ENCODE peak calls at places on chromosomes 16 and 17, in four cellular contexts. L, B, E and T are unnamed samples.
A peak's percentile ranks its signal among the peaks of the same experiment; 100 is the strongest.

GRCh38 chr17:82294086-82294773 is 20.7 kb upstream of the CSNK1D start:
- DNase-seq in B (no peak), L (no peak), E (no peak), T (no peak)

GRCh38 chr16:4935231-4935855 is 1.6 kb downstream of the PPL start:
- DNase-seq in L (no peak), B (peak; percentile 83), E (no peak), T (peak; percentile 95)

GRCh38 chr17:28147026-28147425 is 104.5 kb downstream of the NLK start:
- DNase-seq in E (no peak), L (no peak), B (no peak), T (no peak)

GRCh38 chr17:16300554-16300953 is 52.7 kb downstream of the CENPV start:
- DNase-seq in L (no peak), B (no peak), E (no peak), T (no peak)

GRCh38 chr17:59779521-59779920 is 72.1 kb downstream of the VMP1 start:
- DNase-seq in E (no peak), L (no peak), B (no peak), T (no peak)

GRCh38 chr17:74444406-74444805 is 12.5 kb downstream of the GPRC5C start:
- DNase-seq in L (no peak), B (peak; percentile 38), E (no peak), T (peak; percentile 57)

GRCh38 chr17:41082565-41083136 is 1.3 kb upstream of the KRTAP4-7 start:
- DNase-seq in B (no peak), L (no peak), E (no peak), T (no peak)

GRCh38 chr17:32350662-32351418 is 883 bp downstream of the ZNF207 start:
- DNase-seq in L (peak; percentile 45), B (peak; percentile 82), E (peak; percentile 50), T (no peak)

GRCh38 chr16:19228575-19228974 is 57.0 kb upstream of the CLEC19A start:
- DNase-seq in E (no peak), L (no peak), B (no peak), T (no peak)

GRCh38 chr17:41848788-41849187 is 11.2 kb downstream of the KLHL10 start:
- DNase-seq in B (no peak), E (no peak), L (no peak), T (no peak)

GRCh38 chr16:15900901-15901465 is 12.6 kb upstream of the CEP20 start:
- DNase-seq in B (no peak), E (no peak), L (no peak), T (no peak)

GRCh38 chr17:40024901-40025300 is 9.7 kb downstream of the CSF3 start:
- DNase-seq in B (no peak), L (no peak), E (no peak), T (no peak)

GRCh38 chr16:35239561-35239960 is 1780.1 kb downstream of the TP53TG3F start:
- DNase-seq in E (no peak), B (no peak), L (no peak), T (no peak)

GRCh38 chr16:28563218-28563617 is 9.5 kb downstream of the SGF29 start:
- DNase-seq in E (no peak), B (no peak), L (no peak), T (no peak)

GRCh38 chr16:3716831-3717234 is 491 bp downstream of the TRAP1 start:
- DNase-seq in L (peak; percentile 40), E (peak; percentile 63), B (no peak), T (no peak)

GRCh38 chr16:84423416-84423837 is 55.1 kb downstream of the ATP2C2 start:
- DNase-seq in L (no peak), E (no peak), B (peak; percentile 43), T (no peak)

GRCh38 chr17:42428141-42428944 is 5.3 kb upstream of the CAVIN1 start:
- DNase-seq in L (peak; percentile 73), B (peak; percentile 95), E (peak; percentile 83), T (no peak)

GRCh38 chr16:66131895-66132294 is 234.6 kb upstream of the CDH5 start:
- DNase-seq in E (no peak), B (no peak), L (no peak), T (no peak)

GRCh38 chr16:14509675-14510132 is 120.4 kb downstream of the PARN start:
- DNase-seq in L (no peak), B (peak; percentile 62), E (peak; percentile 50), T (no peak)

GRCh38 chr17:9239821-9240658 is 218.7 kb downstream of the NTN1 start:
- DNase-seq in B (peak; percentile 57), L (peak; percentile 69), E (peak; percentile 74), T (peak; percentile 82)

GRCh38 chr17:54111576-54111975 is 288.8 kb downstream of the KIF2B start:
- DNase-seq in B (no peak), L (no peak), E (no peak), T (no peak)

GRCh38 chr17:81419333-81419885 is 24.2 kb downstream of the BAHCC1 start:
- DNase-seq in E (peak; percentile 57), L (peak; percentile 73), B (peak; percentile 97), T (peak; percentile 90)

GRCh38 chr16:1762879-1763520 is 8.3 kb downstream of the NME3 start:
- DNase-seq in L (no peak), B (no peak), E (peak; percentile 20), T (no peak)

GRCh38 chr17:51322390-51323029 is 62.2 kb downstream of the UTP18 start:
- DNase-seq in L (peak; percentile 46), B (peak; percentile 52), E (peak; percentile 70), T (no peak)
- TF ChIP-seq CTCF in L (peak; percentile 47), B (peak; percentile 68), E (peak; percentile 76), T (no peak)

DNA sequence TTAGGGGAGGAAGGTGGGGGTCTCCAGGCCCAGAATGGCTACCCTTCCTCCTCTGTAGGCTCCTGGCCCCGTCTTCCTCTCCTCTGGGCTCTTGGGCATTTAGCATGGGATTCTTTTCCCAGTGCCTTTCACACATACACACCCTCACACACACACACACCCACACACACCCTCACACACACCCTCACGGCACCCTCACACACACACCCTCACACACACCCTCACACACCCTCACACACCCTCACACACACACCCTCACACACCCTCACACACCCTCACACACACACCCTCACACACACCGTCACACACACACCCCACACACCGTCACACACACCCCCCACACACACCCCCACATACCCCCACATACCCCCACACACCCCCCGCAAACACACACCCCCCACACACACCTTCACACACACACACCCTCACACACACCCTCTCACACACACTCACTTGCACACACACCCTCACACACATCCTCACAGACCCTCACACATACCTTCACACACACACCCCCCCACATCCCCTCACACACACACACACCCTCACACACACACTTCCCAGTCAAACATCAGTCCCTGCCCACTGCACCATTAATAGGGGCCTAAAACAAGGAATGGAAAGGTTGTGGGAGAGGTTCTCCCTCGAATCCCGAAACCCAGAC is 845 bp downstream of the SGCA start:
- DNase-seq in B (no peak), L (no peak), E (no peak), T (no peak)
- H3K4me3 ChIP-seq in B (no peak overlapping the region), L (no peak overlapping the region), E (no peak overlapping the region), T (no peak overlapping the region)

DNA sequence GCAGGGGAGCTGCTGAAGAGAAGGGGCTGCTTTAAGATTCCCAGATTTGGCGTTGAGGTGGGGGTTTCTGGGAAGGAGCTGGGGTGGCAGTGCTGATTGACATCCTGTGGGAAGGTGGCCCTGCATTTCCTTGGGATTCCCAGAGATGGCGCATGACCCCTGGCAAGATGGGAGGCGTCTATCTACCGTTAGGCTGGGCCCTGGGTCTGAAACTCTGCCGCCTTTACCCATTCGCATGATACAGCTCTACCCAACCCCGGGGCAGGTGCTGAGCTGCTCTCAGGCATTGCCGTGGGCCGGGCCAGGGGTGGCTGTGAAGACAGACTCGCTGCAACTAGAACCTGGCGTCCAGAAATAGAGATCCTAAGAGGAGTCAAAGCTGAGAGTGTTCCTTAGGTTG is 9.9 kb upstream of the MVD start:
- DNase-seq in B (no peak), L (peak; percentile 48), E (peak; percentile 74), T (no peak)
- TF ChIP-seq CTCF in B (peak; percentile 30), L (peak; percentile 34), E (peak; percentile 62), T (no peak)

GRCh38 chr16:26982422-26982821 is 84.3 kb upstream of the C16orf82 start:
- DNase-seq in B (no peak), E (no peak), L (no peak), T (no peak)
- H3K4me3 ChIP-seq in B (no peak overlapping the region), E (no peak overlapping the region), L (no peak overlapping the region), T (no peak overlapping the region)

GRCh38 chr16:58451945-58452401 is 48.0 kb upstream of the NDRG4 start:
- DNase-seq in L (no peak), E (no peak), B (peak; percentile 56), T (peak; percentile 61)
- TF ChIP-seq CTCF in L (no peak), E (no peak), B (no peak), T (no peak)

GRCh38 chr17:38591759-38592241 is 14.0 kb downstream of the SRCIN1 start:
- DNase-seq in B (peak; percentile 22), E (no peak), L (no peak), T (no peak)
- H3K4me3 ChIP-seq in B (no peak overlapping the region), E (no peak overlapping the region), L (no peak overlapping the region), T (no peak overlapping the region)

GRCh38 chr16:86195863-86196630 is 297.1 kb downstream of the IRF8 start:
- DNase-seq in L (peak; percentile 95), E (peak; percentile 73), B (no peak), T (no peak)
- TF ChIP-seq CTCF in L (no peak), E (no peak), B (no peak), T (no peak)

DNA sequence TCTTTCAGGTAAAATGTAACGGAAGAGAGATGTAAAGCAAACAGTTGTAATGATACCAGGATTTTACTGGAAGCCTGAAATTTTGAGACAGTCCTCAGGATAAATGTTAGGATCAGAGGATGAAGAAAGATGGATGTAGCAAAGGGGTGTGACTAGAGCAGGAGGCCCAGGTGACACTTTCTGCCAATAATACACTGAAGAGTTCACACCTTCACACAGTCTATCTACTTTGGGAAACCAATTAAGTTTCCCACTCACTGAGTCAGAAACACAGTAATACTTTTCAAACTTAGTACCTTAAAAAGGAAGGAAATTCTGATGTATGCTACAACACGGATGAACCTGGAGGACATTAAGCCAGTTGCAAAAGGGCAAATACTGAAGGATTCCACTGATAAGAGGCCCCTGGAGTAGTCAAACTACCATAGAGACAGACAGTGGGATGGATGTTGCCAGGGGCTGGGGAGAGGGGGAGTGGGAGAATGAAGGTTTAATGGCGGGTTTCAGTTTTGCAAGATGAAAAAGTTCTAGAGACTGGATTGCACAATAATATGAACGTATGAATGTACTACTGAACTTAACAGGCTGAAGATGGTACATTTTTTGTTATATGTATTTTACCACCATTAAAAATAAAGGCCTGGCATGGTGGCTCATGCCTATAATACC is 62.3 kb downstream of the CYTH1 start:
- DNase-seq in L (no peak), B (no peak), E (no peak), T (no peak)
- H3K4me3 ChIP-seq in L (no peak overlapping the region), B (no peak overlapping the region), E (no peak overlapping the region), T (no peak overlapping the region)

DNA sequence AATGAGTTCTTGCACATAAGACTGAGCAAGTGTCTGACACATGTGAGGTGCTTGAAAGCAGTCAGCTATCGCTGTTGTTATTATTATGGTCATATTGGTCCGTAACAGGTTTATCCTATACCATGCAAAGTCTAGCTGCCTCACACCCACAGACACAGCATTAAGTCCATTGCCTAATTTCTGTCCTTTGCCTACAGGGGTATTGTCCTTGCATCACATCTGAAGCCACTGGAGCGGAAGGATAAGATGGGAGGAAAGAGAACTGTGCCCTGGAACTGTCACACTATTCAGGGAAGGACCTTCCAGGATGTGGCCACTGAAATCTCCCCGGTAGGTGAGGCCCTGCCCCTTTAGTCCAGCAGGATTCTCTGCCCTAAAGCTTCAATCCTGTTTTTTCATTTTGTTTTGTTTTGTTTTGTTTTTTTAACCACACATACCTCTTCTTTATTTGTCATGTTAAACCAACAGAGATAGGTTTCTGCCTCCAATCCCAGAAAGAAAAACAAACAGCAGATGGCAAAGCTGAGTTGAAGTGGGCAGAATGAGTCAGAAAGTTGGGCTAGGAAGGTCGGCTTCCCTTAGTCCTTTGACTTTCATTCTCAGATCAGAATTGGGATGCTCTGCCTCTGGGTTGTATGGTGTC is 2.2 kb upstream of the EFTUD2 start:
- DNase-seq in B (peak; percentile 63), L (no peak), E (no peak), T (no peak)
- TF ChIP-seq CTCF in B (peak; percentile 28), L (peak; percentile 21), E (no peak), T (no peak)